ENCODE peak calls at places on chromosome 4, in four cellular contexts. N, Z, J and D are unnamed samples.
A peak's percentile ranks its signal among the peaks of the same experiment; 100 is the strongest.

GRCh38 chr4:14254252-14254651 is 626.7 kb upstream of the BOD1L1 start:
- DNase-seq in N (peak; percentile 49), J (peak; percentile 19), Z (peak; percentile 22), D (no peak)

GRCh38 chr4:141432000-141432712 is 204.2 kb upstream of the IL15 start:
- DNase-seq in Z (no peak), N (no peak), J (no peak), D (no peak)

GRCh38 chr4:74114234-74114633 is 15.2 kb upstream of the CXCL2 start:
- DNase-seq in Z (no peak), J (no peak), N (no peak), D (no peak)

GRCh38 chr4:8932884-8933283 is 61.2 kb upstream of the HMX1 start:
- DNase-seq in J (no peak), Z (no peak), N (no peak), D (no peak)

GRCh38 chr4:140237616-140238352 is 83.8 kb upstream of the MAML3 start:
- DNase-seq in N (peak; percentile 70), Z (peak; percentile 88), J (no peak), D (no peak)

GRCh38 chr4:93645120-93645519 is 183.4 kb upstream of the ATOH1 start:
- DNase-seq in J (no peak), Z (no peak), N (no peak), D (no peak)

GRCh38 chr4:10117424-10118354 is 1.1 kb upstream of the WDR1 start:
- DNase-seq in N (no peak), J (no peak), Z (no peak), D (no peak)

GRCh38 chr4:86443495-86443894 is 83.6 kb upstream of the MAPK10 start:
- DNase-seq in Z (no peak), J (no peak), N (no peak), D (no peak)

GRCh38 chr4:620851-621261 is 4.5 kb upstream of the PDE6B start:
- DNase-seq in Z (no peak), J (no peak), N (no peak), D (no peak)

GRCh38 chr4:158671915-158672806 is at the start of gene ETFDH:
- DNase-seq in N (peak; percentile 98), J (peak; percentile 94), Z (peak; percentile 95), D (peak; percentile 99)
- TF ChIP-seq EP300 in N (no peak), J (no peak), Z (peak; percentile 5), D (no peak)

DNA sequence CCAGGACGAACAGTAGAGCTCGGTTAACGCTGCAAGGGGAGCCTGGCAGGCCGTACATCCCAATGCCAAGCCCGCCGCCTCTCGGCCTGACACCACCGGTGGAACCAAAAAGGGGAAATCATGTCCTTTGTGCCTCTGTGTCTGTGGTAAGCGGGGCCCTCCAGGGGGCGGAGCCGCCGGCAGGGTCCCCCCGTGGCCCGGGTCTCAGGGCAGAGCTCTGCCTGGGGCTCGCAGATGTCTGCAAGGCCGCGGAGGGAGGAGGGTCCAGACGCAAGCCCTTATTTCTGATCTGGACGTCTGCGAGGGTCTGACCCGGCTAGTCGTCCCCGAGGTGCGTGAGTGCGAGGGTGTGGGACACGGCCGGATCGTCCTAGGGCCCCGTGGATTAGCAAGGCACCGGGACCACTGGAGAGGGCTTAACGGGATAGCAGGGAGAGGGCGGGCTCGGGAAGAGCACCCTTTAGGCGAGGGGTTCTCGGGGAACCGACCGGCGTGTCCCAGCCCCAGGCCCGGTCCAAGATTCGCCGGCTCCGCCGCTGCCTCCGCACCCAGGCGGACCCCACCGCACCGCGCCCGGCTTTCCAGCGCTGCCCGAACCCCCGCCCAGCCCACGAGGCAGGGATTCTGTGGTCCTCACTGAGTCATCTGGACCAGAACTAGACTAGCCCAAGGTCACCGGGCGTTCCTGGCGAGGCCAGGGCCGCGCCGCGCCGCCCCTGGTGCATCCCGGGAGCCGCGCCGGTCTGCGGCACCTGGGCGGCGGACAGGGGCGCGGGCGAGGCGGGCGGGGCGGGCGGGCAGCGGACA is 858 bp upstream of the FAM193A start:
- DNase-seq in J (peak; percentile 53), N (peak; percentile 35), Z (peak; percentile 79), D (peak; percentile 42)
- TF ChIP-seq POLR2AphosphoS5 in J (peak; percentile 27), N (no peak), Z (peak; percentile 55), D (peak; percentile 54)

GRCh38 chr4:25827897-25828296 is 34.9 kb downstream of the SEL1L3 start:
- DNase-seq in J (no peak), Z (no peak), N (no peak), D (no peak)

GRCh38 chr4:25823632-25824031 is 39.2 kb downstream of the SEL1L3 start:
- DNase-seq in Z (no peak), J (no peak), N (no peak), D (no peak)

GRCh38 chr4:25827373-25827772 is 35.4 kb downstream of the SEL1L3 start:
- DNase-seq in N (no peak), Z (no peak), J (no peak), D (no peak)

GRCh38 chr4:25821899-25822298 is 40.9 kb downstream of the SEL1L3 start:
- DNase-seq in N (no peak), J (no peak), Z (no peak), D (no peak)

GRCh38 chr4:25826074-25826752 is 36.6 kb downstream of the SEL1L3 start:
- DNase-seq in J (no peak), N (no peak), Z (no peak), D (no peak)
- TF ChIP-seq EP300 in J (no peak), N (no peak), Z (no peak), D (no peak)

GRCh38 chr4:111689214-111689613 is 456.0 kb upstream of the FAM241A start:
- DNase-seq in J (no peak), Z (no peak), N (no peak), D (no peak)
- TF ChIP-seq POLR2AphosphoS5 in J (no peak), Z (no peak), N (peak; percentile 31), D (no peak)

DNA sequence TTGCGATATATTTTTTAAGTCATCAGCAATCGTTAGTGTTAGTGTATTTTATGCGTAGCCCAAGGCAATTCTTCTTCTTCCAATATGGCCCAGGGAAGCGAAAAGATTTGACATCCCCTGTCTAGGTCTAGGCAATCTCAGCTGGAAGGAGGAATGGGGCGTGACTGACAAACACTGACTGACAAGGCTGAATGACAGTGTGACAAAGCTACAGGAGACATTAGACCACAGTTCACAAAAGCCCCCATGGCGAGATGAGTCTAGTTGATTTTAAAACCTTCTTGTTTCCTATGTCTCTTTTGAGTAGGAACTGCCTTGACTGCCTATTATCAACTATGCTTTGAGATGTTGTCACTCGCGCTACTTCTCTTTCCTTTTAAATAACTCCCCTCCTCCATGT is 42.3 kb downstream of the QRFPR start:
- DNase-seq in J (no peak), N (no peak), Z (no peak), D (no peak)
- TF ChIP-seq EP300 in J (no peak), N (no peak), Z (no peak), D (no peak)

DNA sequence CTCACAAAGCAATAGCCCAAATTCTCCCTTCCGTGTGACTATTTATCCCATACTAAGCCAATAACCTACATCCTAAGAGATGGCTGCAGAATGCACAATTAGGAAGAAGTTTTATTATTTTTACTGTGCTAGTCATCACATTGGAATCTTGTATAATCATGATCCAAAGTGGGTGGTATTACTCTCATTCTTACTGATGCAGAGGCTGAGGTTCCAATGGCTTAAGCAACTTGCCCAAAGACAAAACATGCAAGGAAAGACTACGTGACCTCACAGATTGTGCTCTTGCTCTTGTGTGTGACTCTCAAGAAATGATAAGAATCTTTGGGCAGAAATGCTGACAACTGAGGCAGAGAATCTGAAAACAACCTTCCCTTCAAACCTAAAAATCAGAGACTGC is 212.2 kb downstream of the LDB2 start:
- DNase-seq in N (no peak), Z (no peak), J (no peak), D (no peak)
- TF ChIP-seq POLR2AphosphoS5 in N (no peak), Z (no peak), J (no peak), D (no peak)

GRCh38 chr4:185143596-185143969 is 517 bp downstream of the SLC25A4 start:
- DNase-seq in Z (peak; percentile 65), N (peak; percentile 47), J (no peak), D (peak; percentile 22)
- TF ChIP-seq EP300 in Z (no peak), N (no peak), J (no peak), D (no peak)